ENCODE peak calls at places on chromosomes 6 and 20, in four cellular contexts. One of them, this sample, is unnamed. For H3K9me3, the result is how much of the 10 kb centered on the place peaks cover.

GRCh38 chr6:23414204-23414501 is 711.9 kb upstream of the NRSN1 start:
- DNase-seq in thoracic aorta: no peak
- DNase-seq in left lung: no peak
- DNase-seq in effector memory CD4-positive, alpha-beta T cell: no peak
- DNase-seq in this sample: no peak

GRCh38 chr6:146700078-146700686 is 101.4 kb downstream of the ADGB start:
- DNase-seq in thoracic aorta: peak
- DNase-seq in left lung: peak
- DNase-seq in effector memory CD4-positive, alpha-beta T cell: no peak
- DNase-seq in this sample: peak

GRCh38 chr20:51350941-51351631 is 191.4 kb downstream of the NFATC2 start:
- DNase-seq in thoracic aorta: no peak
- DNase-seq in left lung: no peak
- DNase-seq in effector memory CD4-positive, alpha-beta T cell: no peak
- DNase-seq in this sample: no peak

GRCh38 chr20:49859807-49860206 is 47.2 kb downstream of the SLC9A8 start:
- DNase-seq in thoracic aorta: no peak
- DNase-seq in left lung: no peak
- DNase-seq in effector memory CD4-positive, alpha-beta T cell: no peak
- DNase-seq in this sample: no peak

GRCh38 chr6:5214570-5215052 is 46.1 kb downstream of the LYRM4 start:
- DNase-seq in thoracic aorta: no peak
- DNase-seq in left lung: no peak
- DNase-seq in effector memory CD4-positive, alpha-beta T cell: no peak
- DNase-seq in this sample: no peak

GRCh38 chr20:56345911-56346310 is 12.9 kb upstream of the FAM210B start:
- DNase-seq in thoracic aorta: no peak
- DNase-seq in left lung: no peak
- DNase-seq in effector memory CD4-positive, alpha-beta T cell: no peak
- DNase-seq in this sample: no peak

GRCh38 chr6:28353981-28354676 is 4.4 kb downstream of the ZKSCAN3 start:
- DNase-seq in thoracic aorta: no peak
- DNase-seq in left lung: peak
- DNase-seq in effector memory CD4-positive, alpha-beta T cell: no peak
- DNase-seq in this sample: no peak

GRCh38 chr20:10314198-10314597 is 95.6 kb downstream of the SNAP25 start:
- DNase-seq in thoracic aorta: no peak
- DNase-seq in left lung: no peak
- DNase-seq in effector memory CD4-positive, alpha-beta T cell: no peak
- DNase-seq in this sample: no peak

GRCh38 chr20:49646126-49646525 is 67.6 kb downstream of the B4GALT5 start:
- DNase-seq in thoracic aorta: no peak
- DNase-seq in left lung: no peak
- DNase-seq in effector memory CD4-positive, alpha-beta T cell: no peak
- DNase-seq in this sample: no peak

GRCh38 chr6:48996461-48997119 is 466.5 kb downstream of the MMUT start:
- DNase-seq in thoracic aorta: no peak
- DNase-seq in left lung: no peak
- DNase-seq in effector memory CD4-positive, alpha-beta T cell: no peak
- DNase-seq in this sample: no peak

GRCh38 chr6:136016228-136017225 is 165.0 kb downstream of the PDE7B start:
- DNase-seq in thoracic aorta: no peak
- DNase-seq in left lung: no peak
- DNase-seq in effector memory CD4-positive, alpha-beta T cell: no peak
- DNase-seq in this sample: no peak

GRCh38 chr6:168686831-168687730 is 246.1 kb downstream of the SMOC2 start:
- DNase-seq in thoracic aorta: no peak
- DNase-seq in left lung: no peak
- DNase-seq in effector memory CD4-positive, alpha-beta T cell: no peak
- DNase-seq in this sample: no peak

GRCh38 chr6:84549912-84550311 is 214.5 kb downstream of the TBX18 start:
- DNase-seq in thoracic aorta: no peak
- DNase-seq in left lung: no peak
- DNase-seq in effector memory CD4-positive, alpha-beta T cell: no peak
- DNase-seq in this sample: no peak

DNA sequence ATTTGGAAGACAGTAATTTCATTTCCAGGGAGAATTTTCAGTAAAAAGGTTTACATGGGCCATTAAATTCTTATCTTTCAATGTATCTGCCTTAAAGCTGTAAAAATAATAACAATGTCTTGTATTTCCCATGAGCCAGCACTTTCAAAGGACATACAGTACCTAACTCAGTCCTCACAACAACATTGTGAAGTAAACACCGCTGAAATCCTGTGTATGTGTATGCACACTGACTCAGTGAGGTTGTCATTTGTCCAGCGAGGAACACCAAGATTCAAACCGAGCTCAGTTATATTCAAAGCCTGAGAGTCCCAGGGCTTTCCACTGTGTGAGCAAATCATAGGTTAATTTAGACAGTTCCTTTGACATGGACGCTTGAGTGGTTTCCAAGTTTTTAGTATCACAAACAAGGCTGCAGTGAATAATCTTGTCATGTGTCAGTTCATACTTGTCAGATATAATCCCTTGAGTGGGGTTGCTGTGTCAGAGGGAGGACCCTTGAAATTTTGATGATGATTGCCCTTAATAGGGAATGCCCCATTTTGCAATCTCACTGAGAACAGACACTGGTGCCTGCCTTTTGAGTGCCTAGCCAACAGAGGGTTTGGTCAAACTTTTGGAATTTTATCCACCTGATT is 50.0 kb upstream of the SLC22A23 start:
- DNase-seq in thoracic aorta: no peak
- DNase-seq in left lung: no peak
- DNase-seq in effector memory CD4-positive, alpha-beta T cell: no peak
- DNase-seq in this sample: no peak
- H3K9me3 ChIP-seq in thoracic aorta: under half
- H3K9me3 ChIP-seq in left lung: under half
- H3K9me3 ChIP-seq in effector memory CD4-positive, alpha-beta T cell: under half
- H3K9me3 ChIP-seq in this sample: under half

DNA sequence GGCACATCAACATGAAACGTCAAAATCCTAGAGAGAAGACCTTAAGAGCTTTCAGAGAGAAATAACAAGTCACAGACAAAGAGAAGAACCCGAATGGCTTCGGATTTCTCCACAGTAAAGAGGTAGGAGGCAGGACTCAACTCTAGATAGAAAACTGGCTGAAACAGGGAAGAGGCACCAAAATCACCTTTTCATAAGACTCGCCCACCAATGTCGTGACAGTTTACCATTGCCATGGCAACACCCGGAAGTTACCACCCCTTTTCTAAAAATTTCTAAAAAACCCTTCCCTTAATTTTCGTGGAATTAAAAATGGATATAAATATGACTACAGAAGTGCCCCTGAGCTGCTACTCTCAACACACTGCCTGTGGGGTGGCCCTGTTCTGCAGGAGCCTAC is 12.3 kb upstream of the DEFB121 start:
- DNase-seq in thoracic aorta: no peak
- DNase-seq in left lung: no peak
- DNase-seq in effector memory CD4-positive, alpha-beta T cell: no peak
- DNase-seq in this sample: no peak
- H3K9me3 ChIP-seq in thoracic aorta: under half
- H3K9me3 ChIP-seq in left lung: under half
- H3K9me3 ChIP-seq in effector memory CD4-positive, alpha-beta T cell: under half
- H3K9me3 ChIP-seq in this sample: under half

GRCh38 chr6:85824329-85824728 is 181.6 kb upstream of the SYNCRIP start:
- DNase-seq in thoracic aorta: no peak
- DNase-seq in left lung: no peak
- DNase-seq in effector memory CD4-positive, alpha-beta T cell: no peak
- DNase-seq in this sample: no peak
- H3K9me3 ChIP-seq in thoracic aorta: under half
- H3K9me3 ChIP-seq in left lung: half or more
- H3K9me3 ChIP-seq in effector memory CD4-positive, alpha-beta T cell: under half
- H3K9me3 ChIP-seq in this sample: under half

GRCh38 chr6:25366785-25367657 is 87.8 kb downstream of the CARMIL1 start:
- DNase-seq in thoracic aorta: no peak
- DNase-seq in left lung: no peak
- DNase-seq in effector memory CD4-positive, alpha-beta T cell: peak
- DNase-seq in this sample: no peak

GRCh38 chr6:25369043-25369442 is 89.9 kb downstream of the CARMIL1 start:
- DNase-seq in thoracic aorta: no peak
- DNase-seq in left lung: no peak
- DNase-seq in effector memory CD4-positive, alpha-beta T cell: no peak
- DNase-seq in this sample: no peak

GRCh38 chr6:25370175-25371036 is 91.2 kb downstream of the CARMIL1 start:
- DNase-seq in thoracic aorta: no peak
- DNase-seq in left lung: no peak
- DNase-seq in effector memory CD4-positive, alpha-beta T cell: no peak
- DNase-seq in this sample: no peak

GRCh38 chr6:25369450-25370086 is 90.4 kb downstream of the CARMIL1 start:
- DNase-seq in thoracic aorta: no peak
- DNase-seq in left lung: no peak
- DNase-seq in effector memory CD4-positive, alpha-beta T cell: no peak
- DNase-seq in this sample: no peak

GRCh38 chr6:25371037-25371347 is 91.8 kb downstream of the CARMIL1 start:
- DNase-seq in thoracic aorta: no peak
- DNase-seq in left lung: no peak
- DNase-seq in effector memory CD4-positive, alpha-beta T cell: no peak
- DNase-seq in this sample: no peak
- H3K9me3 ChIP-seq in thoracic aorta: under half
- H3K9me3 ChIP-seq in left lung: under half
- H3K9me3 ChIP-seq in effector memory CD4-positive, alpha-beta T cell: under half
- H3K9me3 ChIP-seq in this sample: under half

DNA sequence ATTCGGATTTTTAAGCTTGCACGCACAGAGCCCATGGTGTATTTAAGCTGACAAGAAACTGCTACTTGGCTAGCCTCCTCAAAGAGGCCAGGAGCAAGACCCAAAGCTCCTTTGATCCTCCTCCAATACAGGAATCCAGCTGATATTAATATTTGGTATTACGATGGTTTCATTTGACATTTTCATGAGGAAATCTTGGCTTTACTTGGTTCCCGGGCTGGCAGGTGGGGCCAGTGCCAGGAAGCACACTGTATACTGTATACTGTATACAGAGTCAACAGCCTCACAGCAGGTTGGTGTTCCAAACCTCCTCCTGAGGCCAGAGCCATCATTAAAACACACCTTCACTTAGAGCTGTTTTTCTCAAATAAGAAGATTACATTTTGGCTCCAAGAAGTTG is 138.2 kb upstream of the ARMC2 start:
- DNase-seq in thoracic aorta: no peak
- DNase-seq in left lung: no peak
- DNase-seq in effector memory CD4-positive, alpha-beta T cell: no peak
- DNase-seq in this sample: no peak
- H3K9me3 ChIP-seq in thoracic aorta: under half
- H3K9me3 ChIP-seq in left lung: under half
- H3K9me3 ChIP-seq in effector memory CD4-positive, alpha-beta T cell: under half
- H3K9me3 ChIP-seq in this sample: under half

This sample was measured in suprapubic skin.